ENCODE peak calls at places on chromosome 11, in four cellular contexts. U, M, X and D are unnamed samples.
A peak's percentile ranks its signal among the peaks of the same experiment; 100 is the strongest.

GRCh38 chr11:65672180-65672860 is 9.6 kb upstream of the RELA start:
- DNase-seq in M (no peak), U (no peak), X (no peak), D (no peak)

GRCh38 chr11:69396051-69396947 is 85.2 kb upstream of the LINC01488 start:
- DNase-seq in U (no peak), M (no peak), X (no peak), D (no peak)

GRCh38 chr11:119890466-119890865 is 161.5 kb upstream of the NECTIN1 start:
- DNase-seq in U (no peak), M (no peak), X (no peak), D (no peak)

GRCh38 chr11:33867996-33868645 is 23.8 kb downstream of the LMO2 start:
- DNase-seq in X (no peak), U (no peak), M (no peak), D (no peak)

GRCh38 chr11:26766996-26767395 is 45.1 kb upstream of the SLC5A12 start:
- DNase-seq in U (no peak), M (no peak), X (no peak), D (no peak)

GRCh38 chr11:1299621-1300020 is 9.8 kb downstream of the TOLLIP start:
- DNase-seq in M (no peak), X (peak; percentile 39), U (no peak), D (no peak)

GRCh38 chr11:58254936-58255335 is 13.1 kb downstream of the OR10W1 start:
- DNase-seq in M (no peak), U (no peak), X (no peak), D (no peak)

GRCh38 chr11:68521962-68522626 is 61.5 kb downstream of the PPP6R3 start:
- DNase-seq in M (no peak), U (no peak), X (no peak), D (no peak)

GRCh38 chr11:36295926-36296325 is at the start of gene PRR5L:
- DNase-seq in M (no peak), X (no peak), U (no peak), D (no peak)

GRCh38 chr11:123653997-123654565 is 343 bp downstream of the SCN3B start:
- DNase-seq in X (peak; percentile 83), U (no peak), M (no peak), D (no peak)

DNA sequence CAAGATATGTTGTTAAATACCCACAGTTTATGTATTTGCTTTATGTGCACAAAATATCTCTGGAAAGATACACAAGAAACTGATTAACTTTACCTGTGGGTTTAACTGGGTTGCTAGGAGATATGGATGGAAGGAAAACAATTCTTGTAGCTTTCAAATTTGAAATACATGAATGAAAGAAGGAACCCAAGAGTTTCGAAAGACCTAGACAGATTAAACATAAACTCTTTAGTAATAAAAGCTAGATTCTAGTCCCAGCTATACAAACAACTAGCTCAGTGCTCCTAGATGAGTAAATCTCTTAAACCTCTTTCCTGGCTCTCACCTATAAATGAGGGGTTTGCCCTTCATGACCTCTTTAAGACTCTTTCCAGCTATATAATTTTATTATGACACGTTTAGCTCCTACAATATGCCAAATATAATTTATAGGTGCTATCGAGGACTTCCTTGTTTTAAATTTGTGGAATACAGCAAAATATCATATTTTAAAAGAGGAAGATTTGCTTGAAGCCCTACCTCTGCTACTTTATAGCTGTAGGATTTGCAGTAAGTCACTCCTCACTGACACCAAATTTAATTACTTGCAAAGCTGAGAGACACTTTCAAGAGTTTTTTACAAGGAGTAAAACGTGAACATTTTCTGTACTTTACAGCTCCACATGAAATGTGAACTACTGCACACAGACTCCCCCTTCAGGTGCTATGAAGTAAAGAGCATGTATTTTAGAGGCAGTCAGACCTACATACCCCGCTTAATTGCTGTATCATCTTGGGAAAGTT is 50.7 kb downstream of the RRAS2 start:
- DNase-seq in U (peak; percentile 50), X (no peak), M (no peak), D (no peak)
- TF ChIP-seq SUZ12 in U (no peak), X (no peak), M (no peak), D (no peak)

GRCh38 chr11:38330578-38330977 is 1732.5 kb upstream of the RAG2 start:
- DNase-seq in U (no peak), X (no peak), M (no peak), D (no peak)

DNA sequence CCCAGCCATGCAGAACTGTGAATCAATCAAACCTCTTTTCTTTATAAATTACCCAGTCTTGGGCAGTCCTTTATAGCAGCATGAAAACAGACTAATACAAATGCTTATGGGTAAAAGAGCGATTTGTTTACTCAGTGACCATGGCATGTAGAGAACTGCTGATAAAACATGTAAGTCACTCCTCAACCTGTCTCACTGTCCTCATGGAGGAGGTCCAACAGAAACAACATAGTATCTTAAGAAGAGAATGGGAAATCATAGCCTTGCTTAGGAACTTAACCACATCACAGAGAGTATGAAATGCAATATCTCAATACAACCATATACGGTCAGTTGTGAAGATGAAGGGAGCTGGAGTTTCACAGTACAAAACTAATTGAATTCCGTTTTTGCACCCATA is 1734.0 kb upstream of the RAG2 start:
- DNase-seq in X (no peak), U (no peak), M (no peak), D (no peak)
- TF ChIP-seq YY1 in X (no peak), U (no peak), M (no peak), D (no peak)

GRCh38 chr11:93591247-93591898 is 48.2 kb upstream of the SMCO4 start:
- DNase-seq in U (peak; percentile 84), M (peak; percentile 33), X (no peak), D (no peak)
- H3K4me3 ChIP-seq in U (no peak overlapping the region), M (no peak overlapping the region), X (no peak overlapping the region), D (no peak overlapping the region)

GRCh38 chr11:102495161-102496042 is 35.1 kb downstream of the MMP7 start:
- DNase-seq in X (peak; percentile 63), U (peak; percentile 86), M (peak; percentile 79), D (peak; percentile 71)

GRCh38 chr11:102497061-102497460 is 33.5 kb downstream of the MMP7 start:
- DNase-seq in X (no peak), M (no peak), U (no peak), D (no peak)

GRCh38 chr11:102500829-102501228 is 29.7 kb downstream of the MMP7 start:
- DNase-seq in U (no peak), X (no peak), M (no peak), D (no peak)
- TF ChIP-seq SUZ12 in U (no peak), X (no peak), M (no peak), D (no peak)

GRCh38 chr11:129894281-129895125 is 875 bp downstream of the NFRKB start:
- DNase-seq in U (no peak), X (no peak), M (no peak), D (no peak)
- TF ChIP-seq YY1 in U (no peak), X (no peak), M (no peak), D (no peak)

GRCh38 chr11:112925516-112926310 is 35.5 kb upstream of the NCAM1 start:
- DNase-seq in U (no peak), M (no peak), X (no peak), D (no peak)

GRCh38 chr11:112929432-112929831 is 31.8 kb upstream of the NCAM1 start:
- DNase-seq in U (no peak), M (no peak), X (no peak), D (no peak)

GRCh38 chr11:112932593-112932992 is 28.6 kb upstream of the NCAM1 start:
- DNase-seq in M (no peak), U (no peak), X (no peak), D (no peak)

GRCh38 chr11:112931686-112932085 is 29.5 kb upstream of the NCAM1 start:
- DNase-seq in X (no peak), U (no peak), M (no peak), D (no peak)

DNA sequence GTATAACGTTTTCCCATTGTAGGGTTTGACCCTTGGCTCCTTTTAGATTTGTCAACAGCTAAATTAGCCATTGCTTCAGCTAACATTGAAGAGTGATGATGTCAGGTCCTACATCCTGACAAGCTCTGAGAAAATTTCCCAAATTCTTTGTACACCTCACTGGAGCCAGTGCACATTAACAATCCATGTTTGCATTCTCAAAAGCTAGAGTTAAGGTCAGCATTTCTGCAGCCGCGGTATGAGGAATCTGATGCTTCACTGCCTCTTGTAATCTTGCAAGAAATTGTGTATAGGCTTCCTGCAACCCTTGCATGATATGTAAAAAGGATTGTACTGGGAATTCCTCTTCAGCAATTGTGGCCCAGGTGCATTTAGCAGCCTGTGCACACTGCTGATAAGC is 33.1 kb upstream of the NCAM1 start:
- DNase-seq in M (no peak), U (no peak), X (no peak), D (no peak)
- H3K4me3 ChIP-seq in M (no peak overlapping the region), U (no peak overlapping the region), X (no peak overlapping the region), D (no peak overlapping the region)